ENCODE peak calls at places on chromosomes 7 and 10, in four cellular contexts. One of them, this sample, is unnamed.

GRCh38 chr7:44065431-44066110 is at the start of gene PGAM2:
- DNase-seq in cardiac fibroblast: peak
- DNase-seq in coronary artery: peak
- DNase-seq in fibroblast of mammary gland: no peak
- DNase-seq in this sample: no peak

GRCh38 chr10:26503911-26504310 is 65.8 kb downstream of the APBB1IP start:
- DNase-seq in cardiac fibroblast: no peak
- DNase-seq in fibroblast of mammary gland: no peak
- DNase-seq in coronary artery: no peak
- DNase-seq in this sample: no peak

GRCh38 chr7:106126170-106126938 is 14.2 kb upstream of the SYPL1 start:
- DNase-seq in coronary artery: no peak
- DNase-seq in fibroblast of mammary gland: peak
- DNase-seq in cardiac fibroblast: peak
- DNase-seq in this sample: no peak

GRCh38 chr7:128108641-128109423 is 77.6 kb upstream of the LRRC4 start:
- DNase-seq in cardiac fibroblast: no peak
- DNase-seq in coronary artery: peak
- DNase-seq in fibroblast of mammary gland: no peak
- DNase-seq in this sample: no peak

GRCh38 chr7:1997537-1998076 is 235.1 kb downstream of the MAD1L1 start:
- DNase-seq in fibroblast of mammary gland: no peak
- DNase-seq in coronary artery: no peak
- DNase-seq in cardiac fibroblast: no peak
- DNase-seq in this sample: no peak

GRCh38 chr10:48522011-48522765 is 82.7 kb downstream of the ARHGAP22 start:
- DNase-seq in cardiac fibroblast: no peak
- DNase-seq in fibroblast of mammary gland: no peak
- DNase-seq in coronary artery: peak
- DNase-seq in this sample: no peak

GRCh38 chr10:17217661-17218306 is 10.3 kb upstream of the VIM start:
- DNase-seq in cardiac fibroblast: peak
- DNase-seq in fibroblast of mammary gland: peak
- DNase-seq in coronary artery: no peak
- DNase-seq in this sample: no peak

GRCh38 chr10:101297901-101298451 is 56.0 kb upstream of the BTRC start:
- DNase-seq in coronary artery: no peak
- DNase-seq in fibroblast of mammary gland: peak
- DNase-seq in cardiac fibroblast: peak
- DNase-seq in this sample: peak

GRCh38 chr10:17084989-17085725 is 44.5 kb downstream of the CUBN start:
- DNase-seq in cardiac fibroblast: peak
- DNase-seq in fibroblast of mammary gland: peak
- DNase-seq in coronary artery: no peak
- DNase-seq in this sample: no peak

GRCh38 chr10:63094405-63094804 is 38.7 kb upstream of the NRBF2 start:
- DNase-seq in fibroblast of mammary gland: peak
- DNase-seq in cardiac fibroblast: no peak
- DNase-seq in coronary artery: no peak
- DNase-seq in this sample: no peak

GRCh38 chr10:132269286-132270230 is 38.2 kb downstream of the STK32C start:
- DNase-seq in cardiac fibroblast: no peak
- DNase-seq in fibroblast of mammary gland: no peak
- DNase-seq in coronary artery: no peak
- DNase-seq in this sample: no peak

GRCh38 chr7:30968747-30969603 is 5.2 kb downstream of the GHRHR start:
- DNase-seq in cardiac fibroblast: no peak
- DNase-seq in coronary artery: no peak
- DNase-seq in fibroblast of mammary gland: no peak
- DNase-seq in this sample: no peak

GRCh38 chr10:128059266-128059850 is 66.9 kb downstream of the MKI67 start:
- DNase-seq in cardiac fibroblast: no peak
- DNase-seq in coronary artery: peak
- DNase-seq in fibroblast of mammary gland: no peak
- DNase-seq in this sample: no peak

DNA sequence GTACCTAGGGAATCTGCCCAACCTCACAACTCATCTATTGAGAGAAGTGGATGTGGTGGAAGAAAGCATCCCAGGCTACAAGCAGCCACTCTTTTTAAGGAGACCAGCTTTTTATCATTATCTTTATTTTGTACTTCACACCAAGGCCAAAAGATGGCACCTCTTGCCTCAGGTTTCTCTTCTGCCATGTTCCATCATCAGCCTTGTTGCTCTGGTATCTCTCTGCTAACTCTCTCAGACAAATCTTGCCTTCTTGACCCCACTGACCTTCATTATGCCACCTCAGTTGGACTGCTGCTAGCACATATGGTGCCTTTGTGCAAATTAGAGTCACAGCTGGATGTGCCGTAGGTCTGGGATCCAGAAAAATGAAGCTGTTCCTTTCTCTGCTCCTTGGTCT is 47.2 kb upstream of the DYNC1I1 start:
- DNase-seq in fibroblast of mammary gland: no peak
- DNase-seq in cardiac fibroblast: peak
- DNase-seq in coronary artery: no peak
- DNase-seq in this sample: no peak
- TF ChIP-seq CTCF in fibroblast of mammary gland: no peak
- TF ChIP-seq CTCF in cardiac fibroblast: no peak
- TF ChIP-seq CTCF in coronary artery: no peak
- TF ChIP-seq CTCF in this sample: no peak

GRCh38 chr10:33675235-33675634 is 340.8 kb upstream of the NRP1 start:
- DNase-seq in cardiac fibroblast: peak
- DNase-seq in fibroblast of mammary gland: no peak
- DNase-seq in coronary artery: no peak
- DNase-seq in this sample: peak
- H3K4me3 ChIP-seq in cardiac fibroblast: no peak
- H3K4me3 ChIP-seq in fibroblast of mammary gland: no peak
- H3K4me3 ChIP-seq in coronary artery: peak
- H3K4me3 ChIP-seq in this sample: no peak

GRCh38 chr7:115883629-115884028 is 146.9 kb downstream of the TFEC start:
- DNase-seq in fibroblast of mammary gland: no peak
- DNase-seq in cardiac fibroblast: no peak
- DNase-seq in coronary artery: no peak
- DNase-seq in this sample: no peak

GRCh38 chr7:115888981-115889668 is 141.4 kb downstream of the TFEC start:
- DNase-seq in fibroblast of mammary gland: no peak
- DNase-seq in coronary artery: no peak
- DNase-seq in cardiac fibroblast: no peak
- DNase-seq in this sample: no peak

GRCh38 chr7:115889669-115889984 is 140.9 kb downstream of the TFEC start:
- DNase-seq in coronary artery: no peak
- DNase-seq in cardiac fibroblast: no peak
- DNase-seq in fibroblast of mammary gland: no peak
- DNase-seq in this sample: no peak
- TF ChIP-seq CTCF in coronary artery: no peak
- TF ChIP-seq CTCF in cardiac fibroblast: no peak
- TF ChIP-seq CTCF in fibroblast of mammary gland: no peak
- TF ChIP-seq CTCF in this sample: no peak

GRCh38 chr7:151166629-151167196 is 781 bp downstream of the GBX1 start:
- DNase-seq in fibroblast of mammary gland: no peak
- DNase-seq in coronary artery: no peak
- DNase-seq in cardiac fibroblast: no peak
- DNase-seq in this sample: no peak
- H3K4me3 ChIP-seq in fibroblast of mammary gland: no peak
- H3K4me3 ChIP-seq in coronary artery: peak
- H3K4me3 ChIP-seq in cardiac fibroblast: no peak
- H3K4me3 ChIP-seq in this sample: peak

GRCh38 chr7:35430547-35431153 is 176.8 kb upstream of the TBX20 start:
- DNase-seq in fibroblast of mammary gland: peak
- DNase-seq in cardiac fibroblast: peak
- DNase-seq in coronary artery: no peak
- DNase-seq in this sample: no peak
- TF ChIP-seq CTCF in fibroblast of mammary gland: peak
- TF ChIP-seq CTCF in cardiac fibroblast: peak
- TF ChIP-seq CTCF in coronary artery: no peak
- TF ChIP-seq CTCF in this sample: no peak

GRCh38 chr7:27148776-27149641 is 1.4 kb upstream of the HOXA6 start:
- DNase-seq in fibroblast of mammary gland: peak
- DNase-seq in coronary artery: peak
- DNase-seq in cardiac fibroblast: no peak
- DNase-seq in this sample: no peak
- H3K4me3 ChIP-seq in fibroblast of mammary gland: peak
- H3K4me3 ChIP-seq in coronary artery: no peak
- H3K4me3 ChIP-seq in cardiac fibroblast: no peak
- H3K4me3 ChIP-seq in this sample: no peak

GRCh38 chr7:21986101-21986500 is 40.4 kb upstream of the CDCA7L start:
- DNase-seq in cardiac fibroblast: no peak
- DNase-seq in coronary artery: no peak
- DNase-seq in fibroblast of mammary gland: no peak
- DNase-seq in this sample: no peak
- TF ChIP-seq CTCF in cardiac fibroblast: no peak
- TF ChIP-seq CTCF in coronary artery: no peak
- TF ChIP-seq CTCF in fibroblast of mammary gland: no peak
- TF ChIP-seq CTCF in this sample: no peak

DNA sequence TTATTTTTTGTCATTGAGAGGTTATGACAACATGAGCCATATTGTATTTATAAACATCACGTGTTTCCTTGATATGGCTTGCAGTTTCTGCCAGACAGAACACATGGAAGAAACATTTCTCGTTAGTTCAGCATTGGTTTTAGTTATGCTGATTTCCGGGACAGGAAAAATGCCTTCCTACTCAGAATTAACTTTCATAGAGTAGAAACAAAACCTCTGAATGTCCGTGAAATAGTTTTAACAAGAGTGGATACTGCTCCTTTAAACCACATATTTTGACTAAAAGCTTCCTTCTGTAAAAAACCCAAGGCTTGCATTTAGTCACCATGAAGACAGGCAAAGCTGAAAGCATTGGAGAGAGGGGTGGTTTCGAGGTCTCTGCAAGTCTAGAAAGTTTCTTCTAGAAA is 240.4 kb downstream of the KIAA1217 start:
- DNase-seq in cardiac fibroblast: peak
- DNase-seq in fibroblast of mammary gland: peak
- DNase-seq in coronary artery: no peak
- DNase-seq in this sample: no peak
- H3K4me3 ChIP-seq in cardiac fibroblast: peak
- H3K4me3 ChIP-seq in fibroblast of mammary gland: no peak
- H3K4me3 ChIP-seq in coronary artery: peak
- H3K4me3 ChIP-seq in this sample: no peak

This sample was measured in astrocyte of the cerebellum.